ENCODE peak calls at places on chromosomes 13 and 19, in nine cellular contexts. One of them, this sample, is unnamed.

GRCh38 chr13:110913322-110913721 is 1.5 kb downstream of the ANKRD10 start:
- DNase-seq in SK-N-DZ: no peak
- DNase-seq in T-helper 1 cell: no peak
- DNase-seq in omental fat pad: no peak
- DNase-seq in AG08396: no peak
- DNase-seq in ELR: peak; percentile 30
- DNase-seq in neural progenitor cell: peak; percentile 18
- DNase-seq in cardiac muscle cell: peak; percentile 18
- DNase-seq in activated naive CD8-positive, alpha-beta T cell treated with anti-CD3 and anti-CD28 coated beads, Interleukin-2, amount 50 U/mL, for 24 hours: no peak
- DNase-seq in this sample: no peak

GRCh38 chr13:42981853-42982252 is 10.2 kb downstream of the EPSTI1 start:
- DNase-seq in SK-N-DZ: no peak
- DNase-seq in T-helper 1 cell: no peak
- DNase-seq in omental fat pad: no peak
- DNase-seq in AG08396: no peak
- DNase-seq in ELR: no peak
- DNase-seq in neural progenitor cell: no peak
- DNase-seq in cardiac muscle cell: no peak
- DNase-seq in activated naive CD8-positive, alpha-beta T cell treated with anti-CD3 and anti-CD28 coated beads, Interleukin-2, amount 50 U/mL, for 24 hours: no peak
- DNase-seq in this sample: no peak

GRCh38 chr13:77374786-77375185 is 47.9 kb upstream of the MYCBP2 start:
- DNase-seq in SK-N-DZ: no peak
- DNase-seq in T-helper 1 cell: no peak
- DNase-seq in omental fat pad: no peak
- DNase-seq in AG08396: no peak
- DNase-seq in ELR: no peak
- DNase-seq in neural progenitor cell: no peak
- DNase-seq in cardiac muscle cell: no peak
- DNase-seq in activated naive CD8-positive, alpha-beta T cell treated with anti-CD3 and anti-CD28 coated beads, Interleukin-2, amount 50 U/mL, for 24 hours: no peak
- DNase-seq in this sample: no peak

GRCh38 chr19:18501832-18502231 is 20.0 kb downstream of the ELL start:
- DNase-seq in SK-N-DZ: no peak
- DNase-seq in T-helper 1 cell: no peak
- DNase-seq in omental fat pad: no peak
- DNase-seq in AG08396: no peak
- DNase-seq in ELR: no peak
- DNase-seq in neural progenitor cell: no peak
- DNase-seq in cardiac muscle cell: no peak
- DNase-seq in activated naive CD8-positive, alpha-beta T cell treated with anti-CD3 and anti-CD28 coated beads, Interleukin-2, amount 50 U/mL, for 24 hours: no peak
- DNase-seq in this sample: no peak

GRCh38 chr19:32372726-32373613 is 27.6 kb downstream of the ZNF507 start:
- DNase-seq in SK-N-DZ: no peak
- DNase-seq in T-helper 1 cell: no peak
- DNase-seq in omental fat pad: no peak
- DNase-seq in AG08396: no peak
- DNase-seq in ELR: peak; percentile 66
- DNase-seq in neural progenitor cell: no peak
- DNase-seq in cardiac muscle cell: no peak
- DNase-seq in activated naive CD8-positive, alpha-beta T cell treated with anti-CD3 and anti-CD28 coated beads, Interleukin-2, amount 50 U/mL, for 24 hours: no peak
- DNase-seq in this sample: no peak

GRCh38 chr19:8641908-8642547 is 11.6 kb downstream of the NFILZ start:
- DNase-seq in SK-N-DZ: peak; percentile 19
- DNase-seq in T-helper 1 cell: no peak
- DNase-seq in omental fat pad: no peak
- DNase-seq in AG08396: peak; percentile 59
- DNase-seq in ELR: peak; percentile 59
- DNase-seq in neural progenitor cell: peak; percentile 51
- DNase-seq in cardiac muscle cell: peak; percentile 33
- DNase-seq in activated naive CD8-positive, alpha-beta T cell treated with anti-CD3 and anti-CD28 coated beads, Interleukin-2, amount 50 U/mL, for 24 hours: no peak
- DNase-seq in this sample: peak; percentile 75

GRCh38 chr13:69820180-69820579 is 287.4 kb upstream of the ATXN8OS start:
- DNase-seq in SK-N-DZ: peak; percentile 97
- DNase-seq in T-helper 1 cell: no peak
- DNase-seq in omental fat pad: no peak
- DNase-seq in AG08396: no peak
- DNase-seq in ELR: no peak
- DNase-seq in neural progenitor cell: no peak
- DNase-seq in cardiac muscle cell: no peak
- DNase-seq in activated naive CD8-positive, alpha-beta T cell treated with anti-CD3 and anti-CD28 coated beads, Interleukin-2, amount 50 U/mL, for 24 hours: no peak
- DNase-seq in this sample: no peak

GRCh38 chr13:77500094-77500493 is 35.4 kb upstream of the SCEL start:
- DNase-seq in SK-N-DZ: no peak
- DNase-seq in T-helper 1 cell: no peak
- DNase-seq in omental fat pad: no peak
- DNase-seq in AG08396: no peak
- DNase-seq in ELR: no peak
- DNase-seq in neural progenitor cell: no peak
- DNase-seq in cardiac muscle cell: no peak
- DNase-seq in activated naive CD8-positive, alpha-beta T cell treated with anti-CD3 and anti-CD28 coated beads, Interleukin-2, amount 50 U/mL, for 24 hours: no peak
- DNase-seq in this sample: no peak

GRCh38 chr19:46466536-46467199 is 4.7 kb downstream of the PNMA8A start:
- DNase-seq in SK-N-DZ: no peak
- DNase-seq in T-helper 1 cell: no peak
- DNase-seq in omental fat pad: no peak
- DNase-seq in AG08396: peak; percentile 85
- DNase-seq in ELR: peak; percentile 74
- DNase-seq in neural progenitor cell: no peak
- DNase-seq in cardiac muscle cell: no peak
- DNase-seq in activated naive CD8-positive, alpha-beta T cell treated with anti-CD3 and anti-CD28 coated beads, Interleukin-2, amount 50 U/mL, for 24 hours: no peak
- DNase-seq in this sample: peak; percentile 89

GRCh38 chr13:66759919-66760318 is 470.2 kb downstream of the PCDH9 start:
- DNase-seq in SK-N-DZ: no peak
- DNase-seq in T-helper 1 cell: no peak
- DNase-seq in omental fat pad: no peak
- DNase-seq in AG08396: no peak
- DNase-seq in ELR: no peak
- DNase-seq in neural progenitor cell: no peak
- DNase-seq in cardiac muscle cell: no peak
- DNase-seq in activated naive CD8-positive, alpha-beta T cell treated with anti-CD3 and anti-CD28 coated beads, Interleukin-2, amount 50 U/mL, for 24 hours: no peak
- DNase-seq in this sample: no peak

GRCh38 chr19:42529248-42529764 is 1.0 kb upstream of the CEACAM1 start:
- DNase-seq in SK-N-DZ: peak; percentile 39
- DNase-seq in T-helper 1 cell: peak; percentile 63
- DNase-seq in omental fat pad: peak; percentile 36
- DNase-seq in AG08396: peak; percentile 71
- DNase-seq in ELR: peak; percentile 52
- DNase-seq in neural progenitor cell: peak; percentile 48
- DNase-seq in cardiac muscle cell: peak; percentile 59
- DNase-seq in activated naive CD8-positive, alpha-beta T cell treated with anti-CD3 and anti-CD28 coated beads, Interleukin-2, amount 50 U/mL, for 24 hours: peak; percentile 72
- DNase-seq in this sample: peak; percentile 79

GRCh38 chr19:33461256-33462111 is 60.1 kb downstream of the PEPD start:
- DNase-seq in SK-N-DZ: no peak
- DNase-seq in T-helper 1 cell: no peak
- DNase-seq in omental fat pad: no peak
- DNase-seq in AG08396: no peak
- DNase-seq in ELR: no peak
- DNase-seq in neural progenitor cell: no peak
- DNase-seq in cardiac muscle cell: no peak
- DNase-seq in activated naive CD8-positive, alpha-beta T cell treated with anti-CD3 and anti-CD28 coated beads, Interleukin-2, amount 50 U/mL, for 24 hours: no peak
- DNase-seq in this sample: no peak

GRCh38 chr13:35191883-35192282 is 249.8 kb downstream of the NBEA start:
- DNase-seq in SK-N-DZ: peak; percentile 72
- DNase-seq in T-helper 1 cell: no peak
- DNase-seq in omental fat pad: no peak
- DNase-seq in AG08396: no peak
- DNase-seq in ELR: no peak
- DNase-seq in neural progenitor cell: no peak
- DNase-seq in cardiac muscle cell: no peak
- DNase-seq in activated naive CD8-positive, alpha-beta T cell treated with anti-CD3 and anti-CD28 coated beads, Interleukin-2, amount 50 U/mL, for 24 hours: no peak
- DNase-seq in this sample: no peak

GRCh38 chr13:42991892-42992584 is at the start of gene EPSTI1:
- DNase-seq in SK-N-DZ: no peak
- DNase-seq in T-helper 1 cell: peak; percentile 66
- DNase-seq in omental fat pad: peak; percentile 50
- DNase-seq in AG08396: peak; percentile 73
- DNase-seq in ELR: peak; percentile 86
- DNase-seq in neural progenitor cell: peak; percentile 68
- DNase-seq in cardiac muscle cell: peak; percentile 38
- DNase-seq in activated naive CD8-positive, alpha-beta T cell treated with anti-CD3 and anti-CD28 coated beads, Interleukin-2, amount 50 U/mL, for 24 hours: peak; percentile 72
- DNase-seq in this sample: peak; percentile 70

This sample was measured in AG08395.